ENCODE peak calls at places on chromosomes 6 and 20, in eight cellular contexts. F is esophagus muscularis mucosa, J is H1, A is suprapubic skin, R is K562, E is transverse colon, Y is GM12878, D is SK-N-SH. W is an unnamed sample.

GRCh38 chr6:166056637-166057036 is 111.0 kb downstream of the TBXT start:
- DNase-seq in F (no peak), J (no peak), A (no peak), R (no peak), E (no peak), Y (no peak), D (no peak), W (no peak)

GRCh38 chr6:5471044-5471443 is 209.7 kb downstream of the FARS2 start:
- DNase-seq in F (no peak), J (no peak), A (no peak), R (peak), E (peak), Y (peak), D (peak), W (peak)

GRCh38 chr6:53043626-53044025 is 21.6 kb upstream of the FBXO9 start:
- DNase-seq in F (no peak), J (no peak), A (no peak), R (no peak), E (no peak), Y (no peak), D (no peak), W (no peak)

GRCh38 chr20:59751075-59751711 is 146.9 kb downstream of the PHACTR3 start:
- DNase-seq in F (no peak), J (peak), A (no peak), R (peak), E (peak), Y (peak), D (peak), W (peak)

GRCh38 chr6:116963972-116964371 is 86.9 kb downstream of the RFX6 start:
- DNase-seq in F (no peak), J (no peak), A (no peak), R (no peak), E (peak), Y (no peak), D (no peak), W (no peak)

GRCh38 chr6:12110523-12111154 is 98.5 kb downstream of the HIVEP1 start:
- DNase-seq in F (no peak), J (no peak), A (no peak), R (no peak), E (no peak), Y (no peak), D (no peak), W (no peak)

GRCh38 chr6:164720-165119 is 127.6 kb upstream of the DUSP22 start:
- DNase-seq in F (no peak), J (no peak), A (no peak), R (no peak), E (no peak), Y (no peak), D (no peak), W (no peak)

GRCh38 chr6:13434777-13435176 is 52.6 kb downstream of the GFOD1 start:
- DNase-seq in F (no peak), J (no peak), A (no peak), R (no peak), E (no peak), Y (no peak), D (no peak), W (no peak)

GRCh38 chr20:24328901-24329300 is 140.5 kb upstream of the SYNDIG1 start:
- DNase-seq in F (no peak), J (no peak), A (no peak), R (no peak), E (no peak), Y (no peak), D (no peak), W (no peak)

GRCh38 chr6:105211831-105212230 is 32.0 kb upstream of the POPDC3 start:
- DNase-seq in F (no peak), J (no peak), A (no peak), R (no peak), E (no peak), Y (no peak), D (no peak), W (no peak)

GRCh38 chr6:123838612-123839279 is 35.1 kb downstream of the NKAIN2 start:
- DNase-seq in F (no peak), J (no peak), A (no peak), R (no peak), E (no peak), Y (no peak), D (no peak), W (no peak)

GRCh38 chr6:99605074-99605726 is 1.4 kb upstream of the PRDM13 start:
- DNase-seq in F (no peak), J (peak), A (no peak), R (no peak), E (no peak), Y (no peak), D (no peak), W (no peak)

GRCh38 chr20:45933231-45934045 is 1.0 kb upstream of the PCIF1 start:
- DNase-seq in F (no peak), J (peak), A (peak), R (peak), E (peak), Y (peak), D (peak), W (peak)

GRCh38 chr6:167056370-167056769 is 57.2 kb downstream of the CEP43 start:
- DNase-seq in F (no peak), J (no peak), A (no peak), R (no peak), E (no peak), Y (peak), D (no peak), W (no peak)

GRCh38 chr20:22578221-22579118 is 5.9 kb downstream of the FOXA2 start:
- DNase-seq in F (no peak), J (peak), A (no peak), R (no peak), E (peak), Y (no peak), D (no peak), W (peak)

GRCh38 chr6:166330612-166331011 is 11.7 kb downstream of the SFT2D1 start:
- DNase-seq in F (no peak), J (peak), A (no peak), R (peak), E (peak), Y (no peak), D (peak), W (peak)

GRCh38 chr6:28794175-28795002 is 129.4 kb downstream of the TRIM27 start:
- DNase-seq in F (no peak), J (no peak), A (no peak), R (peak), E (no peak), Y (no peak), D (no peak), W (no peak)

GRCh38 chr20:49583669-49584417 is 15.9 kb upstream of the PTGIS start:
- DNase-seq in F (no peak), J (no peak), A (no peak), R (peak), E (peak), Y (no peak), D (no peak), W (peak)

GRCh38 chr6:15504581-15505350 is 158.1 kb downstream of the DTNBP1 start:
- DNase-seq in F (no peak), J (no peak), A (peak), R (no peak), E (peak), Y (no peak), D (peak), W (peak)
- TF ChIP-seq POLR2AphosphoS5 in F (peak), J (no peak), A (no peak), R (no peak), E (peak), Y (no peak), D (peak), W (no peak)

GRCh38 chr6:16857969-16858592 is 96.8 kb upstream of the ATXN1 start:
- DNase-seq in F (no peak), J (no peak), A (no peak), R (no peak), E (no peak), Y (no peak), D (no peak), W (no peak)
- TF ChIP-seq EP300 in F (no peak), J (no peak), A (no peak), R (peak), E (no peak), Y (no peak), D (no peak), W (no peak)

GRCh38 chr6:135519343-135519742 is 21.8 kb upstream of the AHI1 start:
- DNase-seq in F (no peak), J (no peak), A (no peak), R (no peak), E (no peak), Y (no peak), D (no peak), W (no peak)
- H3K27ac ChIP-seq in F (no peak), J (no peak), A (no peak), R (no peak), E (no peak), Y (no peak), D (no peak), W (no peak)

GRCh38 chr6:43174263-43175112 is 3.4 kb downstream of the SRF start:
- DNase-seq in F (peak), J (peak), A (peak), R (peak), E (peak), Y (peak), D (peak), W (peak)

GRCh38 chr6:43171284-43172126 is 436 bp downstream of the SRF start:
- DNase-seq in F (no peak), J (peak), A (no peak), R (peak), E (peak), Y (no peak), D (peak), W (no peak)

GRCh38 chr6:43173496-43174262 is 2.6 kb downstream of the SRF start:
- DNase-seq in F (no peak), J (no peak), A (no peak), R (no peak), E (no peak), Y (no peak), D (no peak), W (no peak)

GRCh38 chr6:43172127-43173007 is 1.3 kb downstream of the SRF start:
- DNase-seq in F (no peak), J (peak), A (peak), R (peak), E (peak), Y (no peak), D (peak), W (peak)

DNA sequence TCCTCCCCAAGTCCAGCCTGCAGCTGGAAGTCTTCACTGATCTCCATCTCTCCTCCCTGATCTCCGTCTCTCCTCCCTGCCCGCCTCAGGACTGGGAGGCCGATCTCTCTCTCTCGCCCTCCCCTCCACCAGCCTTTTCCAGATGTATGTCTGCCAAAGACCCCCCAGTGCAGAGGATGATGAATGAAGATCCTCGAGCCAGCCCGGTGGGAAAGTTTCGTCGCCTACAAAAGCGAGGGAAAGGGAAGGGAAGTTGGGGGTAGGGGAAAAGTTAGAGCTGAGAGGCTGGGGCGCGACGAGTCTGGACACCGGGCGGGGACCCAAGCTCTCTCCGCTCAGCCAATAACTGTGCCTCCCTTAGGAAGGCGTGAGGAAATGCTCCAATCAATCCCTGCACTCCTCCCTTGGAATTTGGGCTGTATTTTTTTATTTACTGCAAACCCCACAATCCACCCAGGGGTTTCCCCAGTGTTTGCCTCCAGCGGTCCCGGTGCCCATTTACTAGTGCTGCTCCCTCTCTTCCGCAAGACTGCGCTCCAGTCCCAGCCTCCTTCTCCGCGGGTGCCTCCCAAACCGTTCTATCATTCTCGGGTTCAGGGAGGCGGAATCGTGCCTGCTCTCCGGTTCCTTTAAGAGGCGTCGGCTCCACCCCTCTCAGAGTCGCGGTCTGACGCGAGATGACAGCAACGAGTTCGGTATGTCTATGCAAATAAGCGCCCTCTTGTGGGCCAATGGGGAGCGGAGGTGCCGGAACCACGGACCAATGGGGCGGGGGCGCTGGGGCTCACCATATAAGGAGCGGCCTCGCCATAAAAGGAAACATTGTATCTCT is at the start of gene SRF:
- DNase-seq in F (peak), J (peak), A (peak), R (peak), E (peak), Y (peak), D (peak), W (peak)
- TF ChIP-seq POLR2AphosphoS5 in F (peak), J (peak), A (peak), R (peak), E (peak), Y (peak), D (peak), W (peak)

W was measured in stomach.